ENCODE peak calls at places on chromosomes 7 and 10, in ten cellular contexts. One of them, this sample, is unnamed.

GRCh38 chr7:108468246-108468645 is 12.0 kb upstream of the NRCAM start:
- DNase-seq in GM23338: peak
- DNase-seq in GM12878: no peak
- DNase-seq in dorsolateral prefrontal cortex: no peak
- DNase-seq in mammary epithelial cell: no peak
- DNase-seq in fibroblast of pulmonary artery: no peak
- DNase-seq in cardiac fibroblast: no peak
- DNase-seq in brain microvascular endothelial cell: no peak
- DNase-seq in gastrocnemius medialis: no peak
- DNase-seq in SK-N-SH: no peak
- DNase-seq in this sample: no peak

GRCh38 chr10:102452672-102453340 is 1.5 kb upstream of the C10orf95 start:
- DNase-seq in SK-N-SH: no peak
- DNase-seq in gastrocnemius medialis: peak
- DNase-seq in fibroblast of pulmonary artery: peak
- DNase-seq in mammary epithelial cell: peak
- DNase-seq in GM23338: no peak
- DNase-seq in GM12878: no peak
- DNase-seq in dorsolateral prefrontal cortex: no peak
- DNase-seq in brain microvascular endothelial cell: peak
- DNase-seq in cardiac fibroblast: peak
- DNase-seq in this sample: peak

GRCh38 chr7:146136357-146136875 is 19.8 kb downstream of the CNTNAP2 start:
- DNase-seq in SK-N-SH: no peak
- DNase-seq in cardiac fibroblast: no peak
- DNase-seq in dorsolateral prefrontal cortex: no peak
- DNase-seq in brain microvascular endothelial cell: no peak
- DNase-seq in fibroblast of pulmonary artery: no peak
- DNase-seq in gastrocnemius medialis: no peak
- DNase-seq in mammary epithelial cell: no peak
- DNase-seq in GM23338: no peak
- DNase-seq in GM12878: no peak
- DNase-seq in this sample: no peak

GRCh38 chr10:130689743-130690626 is 553.8 kb downstream of the GLRX3 start:
- DNase-seq in GM23338: no peak
- DNase-seq in fibroblast of pulmonary artery: no peak
- DNase-seq in gastrocnemius medialis: no peak
- DNase-seq in cardiac fibroblast: no peak
- DNase-seq in brain microvascular endothelial cell: no peak
- DNase-seq in SK-N-SH: peak
- DNase-seq in mammary epithelial cell: no peak
- DNase-seq in GM12878: no peak
- DNase-seq in dorsolateral prefrontal cortex: no peak
- DNase-seq in this sample: no peak

GRCh38 chr10:128062837-128063563 is 63.2 kb downstream of the MKI67 start:
- DNase-seq in gastrocnemius medialis: no peak
- DNase-seq in dorsolateral prefrontal cortex: peak
- DNase-seq in GM12878: peak
- DNase-seq in fibroblast of pulmonary artery: peak
- DNase-seq in cardiac fibroblast: peak
- DNase-seq in GM23338: no peak
- DNase-seq in SK-N-SH: no peak
- DNase-seq in brain microvascular endothelial cell: no peak
- DNase-seq in mammary epithelial cell: no peak
- DNase-seq in this sample: peak

GRCh38 chr7:2336626-2337025 is 18.0 kb upstream of the EIF3B start:
- DNase-seq in brain microvascular endothelial cell: no peak
- DNase-seq in mammary epithelial cell: no peak
- DNase-seq in GM12878: no peak
- DNase-seq in dorsolateral prefrontal cortex: no peak
- DNase-seq in cardiac fibroblast: no peak
- DNase-seq in fibroblast of pulmonary artery: no peak
- DNase-seq in GM23338: no peak
- DNase-seq in gastrocnemius medialis: no peak
- DNase-seq in SK-N-SH: no peak
- DNase-seq in this sample: no peak

GRCh38 chr7:14341200-14341599 is 351.7 kb upstream of the ETV1 start:
- DNase-seq in cardiac fibroblast: no peak
- DNase-seq in SK-N-SH: no peak
- DNase-seq in GM12878: no peak
- DNase-seq in GM23338: no peak
- DNase-seq in fibroblast of pulmonary artery: no peak
- DNase-seq in brain microvascular endothelial cell: no peak
- DNase-seq in mammary epithelial cell: no peak
- DNase-seq in dorsolateral prefrontal cortex: no peak
- DNase-seq in gastrocnemius medialis: no peak
- DNase-seq in this sample: no peak

GRCh38 chr7:91288208-91288824 is 24.1 kb downstream of the FZD1 start:
- DNase-seq in dorsolateral prefrontal cortex: peak
- DNase-seq in cardiac fibroblast: peak
- DNase-seq in SK-N-SH: no peak
- DNase-seq in GM12878: no peak
- DNase-seq in GM23338: peak
- DNase-seq in mammary epithelial cell: peak
- DNase-seq in gastrocnemius medialis: no peak
- DNase-seq in brain microvascular endothelial cell: peak
- DNase-seq in fibroblast of pulmonary artery: peak
- DNase-seq in this sample: peak

GRCh38 chr10:42707229-42707628 is 68.9 kb upstream of the ZNF33B start:
- DNase-seq in SK-N-SH: no peak
- DNase-seq in brain microvascular endothelial cell: no peak
- DNase-seq in mammary epithelial cell: no peak
- DNase-seq in GM12878: no peak
- DNase-seq in cardiac fibroblast: no peak
- DNase-seq in gastrocnemius medialis: no peak
- DNase-seq in fibroblast of pulmonary artery: no peak
- DNase-seq in GM23338: no peak
- DNase-seq in dorsolateral prefrontal cortex: no peak
- DNase-seq in this sample: no peak

GRCh38 chr10:51759896-51760534 is 60.6 kb upstream of the CSTF2T start:
- DNase-seq in SK-N-SH: no peak
- DNase-seq in cardiac fibroblast: no peak
- DNase-seq in GM12878: no peak
- DNase-seq in fibroblast of pulmonary artery: no peak
- DNase-seq in brain microvascular endothelial cell: no peak
- DNase-seq in dorsolateral prefrontal cortex: no peak
- DNase-seq in GM23338: no peak
- DNase-seq in gastrocnemius medialis: no peak
- DNase-seq in mammary epithelial cell: no peak
- DNase-seq in this sample: no peak

GRCh38 chr10:20948723-20949327 is 51.7 kb upstream of the NEBL start:
- DNase-seq in dorsolateral prefrontal cortex: no peak
- DNase-seq in GM12878: no peak
- DNase-seq in fibroblast of pulmonary artery: no peak
- DNase-seq in gastrocnemius medialis: no peak
- DNase-seq in SK-N-SH: no peak
- DNase-seq in GM23338: no peak
- DNase-seq in brain microvascular endothelial cell: no peak
- DNase-seq in mammary epithelial cell: no peak
- DNase-seq in cardiac fibroblast: no peak
- DNase-seq in this sample: no peak

DNA sequence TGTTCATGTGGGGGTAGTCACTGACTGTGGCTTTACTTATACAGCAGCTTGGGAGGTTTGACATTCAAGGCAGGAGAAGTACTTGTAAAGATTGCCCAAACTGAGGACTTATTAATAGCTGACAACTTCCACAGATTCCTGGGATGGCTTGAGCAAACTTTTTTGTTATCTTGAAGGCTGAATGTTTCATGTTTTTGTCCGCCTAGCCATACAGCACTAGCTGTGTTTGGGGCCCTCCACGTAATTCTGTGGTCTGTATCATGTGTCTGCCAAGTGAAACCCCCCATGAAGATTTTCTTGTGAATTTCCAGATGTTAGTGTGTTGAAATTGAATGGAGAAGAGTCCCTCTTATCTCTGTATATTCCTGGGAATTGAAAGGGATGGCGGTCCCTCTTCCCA is 38.6 kb downstream of the FAS start:
- DNase-seq in cardiac fibroblast: no peak
- DNase-seq in SK-N-SH: no peak
- DNase-seq in gastrocnemius medialis: no peak
- DNase-seq in dorsolateral prefrontal cortex: no peak
- DNase-seq in brain microvascular endothelial cell: no peak
- DNase-seq in mammary epithelial cell: no peak
- DNase-seq in fibroblast of pulmonary artery: peak
- DNase-seq in GM12878: no peak
- DNase-seq in GM23338: no peak
- DNase-seq in this sample: peak
- TF ChIP-seq CTCF in cardiac fibroblast: no peak
- TF ChIP-seq CTCF in SK-N-SH: no peak
- TF ChIP-seq CTCF in gastrocnemius medialis: no peak
- TF ChIP-seq CTCF in dorsolateral prefrontal cortex: no peak
- TF ChIP-seq CTCF in brain microvascular endothelial cell: no peak
- TF ChIP-seq CTCF in mammary epithelial cell: no peak
- TF ChIP-seq CTCF in fibroblast of pulmonary artery: no peak
- TF ChIP-seq CTCF in GM12878: no peak
- TF ChIP-seq CTCF in GM23338: no peak
- TF ChIP-seq CTCF in this sample: no peak

DNA sequence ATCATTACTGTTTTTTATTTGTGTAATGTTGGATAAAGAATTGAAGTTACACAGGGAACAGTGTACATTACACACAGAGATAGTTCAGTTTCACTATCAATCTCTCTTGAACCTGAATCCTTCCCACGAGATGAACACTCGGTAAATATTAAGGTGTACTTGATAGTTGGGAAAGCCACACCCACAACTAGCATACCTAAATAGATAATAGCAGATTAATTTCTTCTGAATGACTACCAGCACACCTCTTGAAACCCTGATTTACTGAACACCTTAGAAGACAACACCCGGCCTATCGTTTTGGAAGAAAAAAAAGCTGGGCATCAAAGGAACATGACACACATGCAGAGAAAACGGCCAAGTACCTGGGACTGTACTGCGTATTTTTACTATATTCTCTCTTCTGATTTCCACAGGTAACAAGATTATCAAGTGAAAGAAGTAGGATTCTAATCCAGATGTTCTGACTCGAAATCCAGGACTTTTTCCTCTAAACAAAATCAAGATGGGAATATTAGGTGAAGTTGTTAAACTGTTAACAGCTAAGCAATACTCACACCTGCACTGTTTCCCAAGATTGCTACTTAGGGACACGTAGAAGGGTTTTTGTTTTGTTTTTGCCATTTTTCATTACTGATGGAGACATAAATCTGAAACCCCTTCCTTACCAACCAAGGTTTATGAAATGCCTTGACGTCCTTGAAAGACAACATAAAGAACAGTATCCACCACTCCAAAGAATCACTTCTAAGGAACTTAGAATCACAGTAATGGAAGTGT is 1.0 kb downstream of the CCDC186 start:
- DNase-seq in gastrocnemius medialis: no peak
- DNase-seq in brain microvascular endothelial cell: no peak
- DNase-seq in SK-N-SH: no peak
- DNase-seq in GM23338: no peak
- DNase-seq in cardiac fibroblast: peak
- DNase-seq in GM12878: no peak
- DNase-seq in mammary epithelial cell: peak
- DNase-seq in dorsolateral prefrontal cortex: no peak
- DNase-seq in fibroblast of pulmonary artery: no peak
- DNase-seq in this sample: peak
- H3K4me3 ChIP-seq in gastrocnemius medialis: peak
- H3K4me3 ChIP-seq in brain microvascular endothelial cell: peak
- H3K4me3 ChIP-seq in SK-N-SH: peak
- H3K4me3 ChIP-seq in GM23338: peak
- H3K4me3 ChIP-seq in cardiac fibroblast: peak
- H3K4me3 ChIP-seq in GM12878: peak
- H3K4me3 ChIP-seq in mammary epithelial cell: peak
- H3K4me3 ChIP-seq in dorsolateral prefrontal cortex: peak
- H3K4me3 ChIP-seq in fibroblast of pulmonary artery: peak
- H3K4me3 ChIP-seq in this sample: peak

GRCh38 chr7:128030263-128030998 is 806 bp downstream of the LRRC4 start:
- DNase-seq in GM12878: no peak
- DNase-seq in brain microvascular endothelial cell: no peak
- DNase-seq in GM23338: peak
- DNase-seq in fibroblast of pulmonary artery: no peak
- DNase-seq in SK-N-SH: peak
- DNase-seq in mammary epithelial cell: no peak
- DNase-seq in cardiac fibroblast: no peak
- DNase-seq in dorsolateral prefrontal cortex: no peak
- DNase-seq in gastrocnemius medialis: no peak
- DNase-seq in this sample: no peak

GRCh38 chr7:128033246-128033645 is 2.0 kb upstream of the LRRC4 start:
- DNase-seq in brain microvascular endothelial cell: no peak
- DNase-seq in mammary epithelial cell: no peak
- DNase-seq in GM23338: no peak
- DNase-seq in cardiac fibroblast: no peak
- DNase-seq in dorsolateral prefrontal cortex: no peak
- DNase-seq in fibroblast of pulmonary artery: no peak
- DNase-seq in GM12878: no peak
- DNase-seq in gastrocnemius medialis: no peak
- DNase-seq in SK-N-SH: no peak
- DNase-seq in this sample: no peak

GRCh38 chr7:128030999-128031681 is at the start of gene LRRC4:
- DNase-seq in brain microvascular endothelial cell: no peak
- DNase-seq in dorsolateral prefrontal cortex: no peak
- DNase-seq in GM12878: no peak
- DNase-seq in GM23338: peak
- DNase-seq in fibroblast of pulmonary artery: no peak
- DNase-seq in gastrocnemius medialis: no peak
- DNase-seq in mammary epithelial cell: peak
- DNase-seq in SK-N-SH: peak
- DNase-seq in cardiac fibroblast: peak
- DNase-seq in this sample: peak

GRCh38 chr7:128032605-128033235 is 1.5 kb upstream of the LRRC4 start:
- DNase-seq in GM23338: peak
- DNase-seq in dorsolateral prefrontal cortex: no peak
- DNase-seq in gastrocnemius medialis: no peak
- DNase-seq in fibroblast of pulmonary artery: no peak
- DNase-seq in GM12878: no peak
- DNase-seq in SK-N-SH: no peak
- DNase-seq in mammary epithelial cell: no peak
- DNase-seq in cardiac fibroblast: peak
- DNase-seq in brain microvascular endothelial cell: no peak
- DNase-seq in this sample: peak

GRCh38 chr7:128031901-128032604 is 816 bp upstream of the LRRC4 start:
- DNase-seq in mammary epithelial cell: peak
- DNase-seq in GM12878: no peak
- DNase-seq in GM23338: peak
- DNase-seq in SK-N-SH: peak
- DNase-seq in fibroblast of pulmonary artery: peak
- DNase-seq in brain microvascular endothelial cell: peak
- DNase-seq in cardiac fibroblast: peak
- DNase-seq in dorsolateral prefrontal cortex: no peak
- DNase-seq in gastrocnemius medialis: no peak
- DNase-seq in this sample: peak
- TF ChIP-seq CTCF in mammary epithelial cell: peak
- TF ChIP-seq CTCF in GM12878: no peak
- TF ChIP-seq CTCF in GM23338: no peak
- TF ChIP-seq CTCF in SK-N-SH: peak
- TF ChIP-seq CTCF in fibroblast of pulmonary artery: peak
- TF ChIP-seq CTCF in brain microvascular endothelial cell: peak
- TF ChIP-seq CTCF in cardiac fibroblast: peak
- TF ChIP-seq CTCF in dorsolateral prefrontal cortex: peak
- TF ChIP-seq CTCF in gastrocnemius medialis: peak
- TF ChIP-seq CTCF in this sample: peak

DNA sequence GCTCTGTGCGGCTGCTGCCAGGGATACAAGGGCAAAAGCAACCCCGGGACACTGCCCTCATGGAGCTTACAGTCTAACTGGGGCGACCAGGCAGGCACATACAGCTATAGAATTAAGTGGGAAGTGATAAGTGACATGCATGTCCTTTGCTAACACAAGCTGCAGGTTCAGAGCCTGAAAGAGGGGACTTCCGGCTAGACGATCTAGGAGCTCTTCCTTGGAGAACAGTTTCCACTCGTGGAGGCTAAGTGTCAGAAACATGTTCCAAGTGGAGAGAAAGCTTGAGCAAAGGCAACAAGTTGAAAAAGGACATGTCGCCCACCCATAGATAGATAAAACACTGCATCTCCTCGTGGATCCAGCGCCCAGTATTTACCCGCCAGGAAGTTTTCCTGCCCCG is 548 bp upstream of the NKX2-3 start:
- DNase-seq in SK-N-SH: no peak
- DNase-seq in dorsolateral prefrontal cortex: no peak
- DNase-seq in GM23338: no peak
- DNase-seq in GM12878: no peak
- DNase-seq in gastrocnemius medialis: no peak
- DNase-seq in brain microvascular endothelial cell: no peak
- DNase-seq in cardiac fibroblast: no peak
- DNase-seq in fibroblast of pulmonary artery: no peak
- DNase-seq in mammary epithelial cell: no peak
- DNase-seq in this sample: no peak
- H3K4me3 ChIP-seq in SK-N-SH: no peak
- H3K4me3 ChIP-seq in dorsolateral prefrontal cortex: no peak
- H3K4me3 ChIP-seq in GM23338: peak
- H3K4me3 ChIP-seq in GM12878: no peak
- H3K4me3 ChIP-seq in gastrocnemius medialis: peak
- H3K4me3 ChIP-seq in brain microvascular endothelial cell: no peak
- H3K4me3 ChIP-seq in cardiac fibroblast: no peak
- H3K4me3 ChIP-seq in fibroblast of pulmonary artery: no peak
- H3K4me3 ChIP-seq in mammary epithelial cell: no peak
- H3K4me3 ChIP-seq in this sample: no peak